ENCODE peak calls at places on chromosomes 4 and X, in six cellular contexts. V is dorsolateral prefrontal cortex, A is head of caudate nucleus, N is GM04504, W is AG09319, L is LoVo. H is an unnamed sample.
A peak's percentile ranks its signal among the peaks of the same experiment; 100 is the strongest.

GRCh38 chr4:98728433-98728832 is 70.0 kb upstream of the TSPAN5 start:
- DNase-seq in A (no peak), W (no peak), V (peak; percentile 51), N (no peak), L (no peak), H (peak; percentile 6)

GRCh38 chr4:118799235-118799932 is 36.5 kb downstream of the SEC24D start:
- DNase-seq in N (no peak), L (no peak), W (no peak), V (peak; percentile 57), A (no peak), H (no peak)

GRCh38 chrX:124338733-124339514 is 6.5 kb downstream of the TEX13D start:
- DNase-seq in L (no peak), N (no peak), V (no peak), W (no peak), A (no peak), H (no peak)

GRCh38 chr4:128524311-128524710 is 236.7 kb upstream of the PGRMC2 start:
- DNase-seq in A (no peak), W (peak; percentile 75), L (peak; percentile 84), N (peak; percentile 70), V (no peak), H (no peak)

GRCh38 chr4:3041192-3042142 is 32.9 kb downstream of the HTT-AS start:
- DNase-seq in N (peak; percentile 22), L (no peak), W (no peak), A (peak; percentile 43), V (no peak), H (peak; percentile 18)

GRCh38 chr4:55819634-55820033 is at the start of gene EXOC1L:
- DNase-seq in V (no peak), A (peak; percentile 17), L (no peak), N (no peak), W (no peak), H (no peak)

GRCh38 chrX:109632906-109633504 is 8.0 kb upstream of the KCNE5 start:
- DNase-seq in L (no peak), N (no peak), A (no peak), W (no peak), V (no peak), H (no peak)

GRCh38 chr4:2261110-2261852 is 628 bp downstream of the MXD4 start:
- DNase-seq in L (peak; percentile 60), V (peak; percentile 62), A (peak; percentile 39), W (no peak), N (no peak), H (no peak)

GRCh38 chrX:120514236-120514635 is 45.1 kb upstream of the LAMP2 start:
- DNase-seq in N (no peak), A (no peak), W (no peak), V (no peak), L (peak; percentile 9), H (no peak)

GRCh38 chr4:140757220-140757607 is 1.0 kb upstream of the TBC1D9 start:
- DNase-seq in W (no peak), L (no peak), A (no peak), N (no peak), V (no peak), H (no peak)

GRCh38 chrX:12390301-12390700 is 252.0 kb downstream of the FRMPD4 start:
- DNase-seq in V (no peak), L (no peak), N (peak; percentile 25), A (no peak), W (no peak), H (no peak)

GRCh38 chr4:84319124-84319523 is 180.0 kb downstream of the NKX6-1 start:
- DNase-seq in A (no peak), N (peak; percentile 8), W (no peak), L (no peak), V (no peak), H (no peak)

GRCh38 chr4:36921474-36922220 is 322.9 kb upstream of the NWD2 start:
- DNase-seq in N (no peak), A (no peak), V (no peak), W (no peak), L (no peak), H (no peak)

GRCh38 chrX:115499112-115499805 is 61.7 kb upstream of the PLS3 start:
- DNase-seq in A (no peak), W (no peak), V (no peak), N (no peak), L (no peak), H (no peak)

GRCh38 chr4:83644677-83645639 is 109.0 kb downstream of the GPAT3 start:
- DNase-seq in A (no peak), N (peak; percentile 39), W (peak; percentile 30), L (peak; percentile 63), V (no peak), H (peak; percentile 34)

GRCh38 chr4:11869471-11869870 is 440.8 kb upstream of the HS3ST1 start:
- DNase-seq in W (no peak), A (no peak), N (no peak), L (no peak), V (no peak), H (no peak)

GRCh38 chr4:866761-867390 is 40.9 kb upstream of the CPLX1 start:
- DNase-seq in V (peak; percentile 73), A (peak; percentile 54), L (no peak), W (no peak), N (no peak), H (no peak)

GRCh38 chr4:4526401-4526800 is 15.4 kb downstream of the STX18 start:
- DNase-seq in V (no peak), N (no peak), A (no peak), W (no peak), L (no peak), H (no peak)

GRCh38 chrX:497201-497710 is 110.5 kb upstream of the PPP2R3B start:
- DNase-seq in W (no peak), N (no peak), A (no peak), L (no peak), V (no peak), H (no peak)

GRCh38 chrX:17077349-17077748 is 130.9 kb downstream of the REPS2 start:
- DNase-seq in A (no peak), W (no peak), L (no peak), V (no peak), N (no peak), H (no peak)

GRCh38 chrX:135977611-135978010 is 3.8 kb upstream of the MMGT1 start:
- DNase-seq in W (peak; percentile 27), V (no peak), N (no peak), A (no peak), L (peak; percentile 32), H (no peak)

H was measured in HS-5.